ENCODE peak calls at places on chromosomes 4 and X, in five cellular contexts. B, P, K, H and I are unnamed samples.

GRCh38 chrX:153639177-153640044 is 7.6 kb upstream of the DUSP9 start:
- DNase-seq in B (peak), P (no peak), K (no peak), H (no peak), I (peak)

GRCh38 chrX:51893931-51894696 is 691 bp downstream of the MAGED1 start:
- DNase-seq in B (no peak), P (peak), K (peak), H (peak), I (peak)

GRCh38 chr4:100340534-100341364 is 150.5 kb upstream of the DDIT4L start:
- DNase-seq in B (no peak), P (no peak), K (peak), H (peak), I (no peak)

GRCh38 chr4:48913346-48913745 is 6.8 kb upstream of the OCIAD2 start:
- DNase-seq in B (no peak), P (no peak), K (peak), H (peak), I (no peak)

GRCh38 chr4:95889662-95890061 is 49.8 kb downstream of the PDHA2 start:
- DNase-seq in B (no peak), P (no peak), K (no peak), H (no peak), I (no peak)

GRCh38 chr4:8640816-8641215 is 48.3 kb downstream of the CPZ start:
- DNase-seq in B (no peak), P (peak), K (no peak), H (no peak), I (peak)

GRCh38 chr4:158163941-158164665 is 8.7 kb downstream of the GASK1B start:
- DNase-seq in B (no peak), P (no peak), K (peak), H (peak), I (no peak)

GRCh38 chr4:138488527-138488926 is 246.4 kb upstream of the SLC7A11 start:
- DNase-seq in B (no peak), P (no peak), K (peak), H (no peak), I (no peak)

GRCh38 chr4:96638132-96638531 is 798.2 kb downstream of the PDHA2 start:
- DNase-seq in B (no peak), P (no peak), K (no peak), H (no peak), I (no peak)

GRCh38 chrX:105822138-105823091 is at the start of gene NRK:
- DNase-seq in B (peak), P (peak), K (no peak), H (peak), I (peak)
- TF ChIP-seq CTCF in B (no peak), P (no peak), K (no peak), H (no peak), I (peak)

GRCh38 chrX:135707880-135708279 is 5.6 kb upstream of the CT45A1 start:
- DNase-seq in B (no peak), P (no peak), K (peak), H (no peak), I (no peak)
- TF ChIP-seq CTCF in B (no peak), P (no peak), K (no peak), H (peak), I (peak)

GRCh38 chr4:70531981-70532380 is 13.6 kb downstream of the AMTN start:
- DNase-seq in B (no peak), P (no peak), K (no peak), H (no peak), I (no peak)
- TF ChIP-seq CTCF in B (no peak), P (no peak), K (peak), H (no peak), I (peak)

DNA sequence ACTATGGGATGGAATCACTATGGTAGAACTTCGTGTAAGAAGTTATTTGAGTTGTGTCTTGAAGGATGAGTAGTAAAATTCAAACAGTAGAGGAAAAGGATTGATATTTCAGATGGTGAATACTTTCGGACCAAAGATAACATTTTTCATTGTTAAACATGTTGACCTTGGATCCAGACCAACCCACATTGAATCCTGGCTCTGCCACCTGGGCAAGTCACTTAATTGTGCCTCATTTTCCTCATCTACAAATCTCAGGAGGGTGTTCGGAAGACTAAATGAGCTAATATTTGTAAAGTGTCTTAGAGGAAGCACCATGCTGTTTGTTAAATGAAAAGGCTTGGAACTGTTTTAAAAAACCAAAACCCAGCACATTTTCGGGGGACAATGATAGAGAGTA is 1.4 kb upstream of the AIFM1 start:
- DNase-seq in B (no peak), P (no peak), K (no peak), H (no peak), I (no peak)
- TF ChIP-seq CTCF in B (no peak), P (no peak), K (no peak), H (no peak), I (no peak)

DNA sequence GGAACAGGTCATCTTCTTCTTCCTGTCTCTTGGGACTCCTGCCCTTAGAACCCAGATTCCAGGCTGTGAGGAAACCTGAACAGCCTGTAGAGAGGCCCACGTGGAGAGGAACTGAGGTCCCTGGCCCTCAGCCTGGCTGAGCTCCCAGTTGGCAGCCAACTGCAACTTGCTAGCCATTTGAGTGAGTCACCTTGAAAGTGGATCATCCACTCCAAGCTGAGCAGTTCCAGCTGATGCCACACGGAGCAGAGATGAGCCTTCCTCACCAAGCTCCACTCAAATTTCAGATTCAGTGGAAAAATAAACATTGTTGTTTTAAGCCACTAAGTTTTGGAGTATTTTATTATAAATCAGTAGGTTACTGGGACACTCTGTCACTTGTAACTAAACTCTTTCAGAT is 392.5 kb downstream of the BCOR start:
- DNase-seq in B (peak), P (peak), K (peak), H (peak), I (no peak)
- TF ChIP-seq CTCF in B (peak), P (peak), K (peak), H (peak), I (peak)

DNA sequence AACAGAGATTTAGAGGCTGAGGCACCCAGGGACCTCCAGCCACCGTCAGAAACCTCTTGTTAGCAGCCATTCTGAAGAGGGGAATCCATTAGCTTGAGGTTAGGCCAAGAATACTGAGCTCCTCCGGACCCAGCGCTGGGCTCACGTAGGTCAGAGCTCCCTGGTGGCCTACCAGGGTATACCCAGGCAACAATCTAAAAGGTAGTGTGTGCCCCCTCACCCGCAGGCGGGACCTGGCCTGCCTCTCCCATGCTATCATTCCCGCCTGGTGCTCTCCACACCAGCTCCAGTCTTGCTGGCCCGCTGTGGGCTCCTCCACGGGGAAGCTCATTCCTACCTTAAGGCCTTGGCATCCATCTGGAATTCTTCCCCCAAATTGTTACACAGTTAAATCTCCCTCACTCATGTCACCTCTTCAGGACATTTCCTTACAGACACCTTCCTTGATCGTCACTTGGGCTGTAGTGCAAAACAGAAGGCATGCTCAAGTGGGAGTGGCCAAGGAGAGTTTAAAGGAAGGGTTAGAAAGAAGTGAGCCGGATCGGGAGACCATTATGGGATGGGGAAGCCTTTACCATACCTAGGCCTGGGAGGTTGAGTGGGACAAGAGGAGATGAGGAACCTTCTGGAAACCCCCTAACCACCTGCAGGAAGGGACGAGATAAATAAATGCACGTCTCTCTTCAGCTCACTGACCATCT is 102.5 kb downstream of the UCHL1 start:
- DNase-seq in B (no peak), P (no peak), K (no peak), H (no peak), I (no peak)
- TF ChIP-seq CTCF in B (no peak), P (no peak), K (no peak), H (no peak), I (peak)

DNA sequence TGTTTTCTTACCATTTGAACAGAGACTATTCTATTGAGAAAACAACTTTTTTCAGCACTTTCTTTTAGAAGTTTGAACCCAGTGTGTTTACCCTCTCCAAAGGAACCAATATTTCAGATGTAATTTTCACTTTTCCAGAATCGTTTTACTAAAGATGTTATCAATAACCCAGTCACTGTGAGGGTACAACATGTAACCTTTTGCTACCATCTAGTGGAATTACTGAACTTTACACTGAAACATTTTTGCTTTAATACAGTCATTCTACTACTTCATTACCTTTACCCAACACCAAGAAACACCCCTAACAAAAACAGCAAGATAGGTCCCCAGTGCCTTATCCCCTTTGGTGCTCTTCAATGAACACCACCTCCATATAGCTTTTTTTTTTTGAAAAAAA is 33.1 kb upstream of the PRDX4 start:
- DNase-seq in B (no peak), P (no peak), K (peak), H (peak), I (no peak)
- TF ChIP-seq CTCF in B (no peak), P (no peak), K (peak), H (no peak), I (peak)

DNA sequence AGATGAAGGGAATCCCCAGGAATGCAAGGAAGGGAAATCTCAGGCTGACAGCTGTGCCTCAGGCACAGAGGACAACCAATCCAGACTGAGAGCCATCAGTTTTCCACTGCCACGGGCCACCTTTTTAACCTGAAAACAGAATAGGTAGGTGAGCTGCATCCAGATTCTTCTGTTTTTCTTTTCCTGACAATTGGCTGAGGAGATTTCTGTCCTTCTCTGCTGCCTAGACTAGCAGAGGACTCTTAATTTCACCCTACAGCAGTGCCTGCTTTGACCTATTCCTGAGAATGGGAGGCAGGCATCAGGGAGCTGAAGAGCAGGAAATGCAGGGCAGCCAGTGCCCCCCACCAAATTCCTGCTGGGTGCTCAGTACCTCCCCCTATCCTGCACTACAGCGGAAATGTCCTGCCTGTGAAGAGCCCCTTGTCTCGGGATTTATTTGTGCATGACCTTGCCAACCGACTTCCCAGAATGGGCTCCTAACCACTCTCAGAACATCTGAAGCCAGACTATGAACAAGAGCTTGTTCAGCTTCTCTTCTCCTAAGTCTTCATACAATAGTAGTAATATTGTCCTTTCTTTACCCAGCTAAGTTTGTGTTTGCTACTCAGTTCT is 65.1 kb downstream of the CASK start:
- DNase-seq in B (no peak), P (no peak), K (no peak), H (no peak), I (no peak)
- TF ChIP-seq CTCF in B (no peak), P (no peak), K (no peak), H (no peak), I (no peak)

GRCh38 chr4:76087007-76087769 is 12.7 kb downstream of the ART3 start:
- DNase-seq in B (peak), P (no peak), K (peak), H (peak), I (no peak)
- TF ChIP-seq CTCF in B (peak), P (no peak), K (peak), H (peak), I (peak)